ENCODE peak calls at places on chromosomes 1 and 21, in six cellular contexts. A is HCT116, K is SK-N-SH, Q is PC-3, C is neural progenitor cell, G is MM.1S. V is an unnamed sample. For H3K9me3, the result is how much of the 10 kb centered on the place peaks cover.

GRCh38 chr1:20058531-20058930 is 11.5 kb upstream of the PLA2G5 start:
- DNase-seq in A (no peak), K (no peak), Q (peak), C (no peak), G (no peak), V (peak)

GRCh38 chr1:109959974-109960744 is 24.4 kb upstream of the AHCYL1 start:
- DNase-seq in A (no peak), K (no peak), Q (peak), C (peak), G (no peak), V (peak)

GRCh38 chr1:41862411-41863221 is 56.1 kb downstream of the HIVEP3 start:
- DNase-seq in A (peak), K (no peak), Q (peak), C (no peak), G (no peak), V (peak)

GRCh38 chr1:43651188-43651587 is 1.2 kb downstream of the KDM4A start:
- DNase-seq in A (no peak), K (no peak), Q (peak), C (peak), G (peak), V (peak)

GRCh38 chr1:235442788-235443429 is 61.3 kb downstream of the B3GALNT2 start:
- DNase-seq in A (peak), K (no peak), Q (peak), C (no peak), G (no peak), V (peak)

GRCh38 chr1:9846611-9847171 is 22.9 kb upstream of the CLSTN1 start:
- DNase-seq in A (no peak), K (no peak), Q (no peak), C (peak), G (no peak), V (no peak)

GRCh38 chr1:209076688-209077087 is 506.8 kb upstream of the CAMK1G start:
- DNase-seq in A (peak), K (no peak), Q (peak), C (no peak), G (peak), V (peak)

GRCh38 chr1:1304331-1305299 is 3.1 kb downstream of the ACAP3 start:
- DNase-seq in A (no peak), K (peak), Q (no peak), C (peak), G (no peak), V (peak)

GRCh38 chr1:42752284-42752683 is 12.2 kb upstream of the CLDN19 start:
- DNase-seq in A (no peak), K (no peak), Q (no peak), C (no peak), G (no peak), V (no peak)

GRCh38 chr1:174021611-174022079 is 512 bp downstream of the RC3H1 start:
- DNase-seq in A (no peak), K (peak), Q (peak), C (peak), G (peak), V (peak)

GRCh38 chr21:41520560-41521442 is 12.8 kb upstream of the TMPRSS2 start:
- DNase-seq in A (no peak), K (no peak), Q (no peak), C (no peak), G (no peak), V (no peak)

GRCh38 chr1:168774241-168774640 is 45.2 kb upstream of the DPT start:
- DNase-seq in A (no peak), K (no peak), Q (no peak), C (no peak), G (no peak), V (peak)

DNA sequence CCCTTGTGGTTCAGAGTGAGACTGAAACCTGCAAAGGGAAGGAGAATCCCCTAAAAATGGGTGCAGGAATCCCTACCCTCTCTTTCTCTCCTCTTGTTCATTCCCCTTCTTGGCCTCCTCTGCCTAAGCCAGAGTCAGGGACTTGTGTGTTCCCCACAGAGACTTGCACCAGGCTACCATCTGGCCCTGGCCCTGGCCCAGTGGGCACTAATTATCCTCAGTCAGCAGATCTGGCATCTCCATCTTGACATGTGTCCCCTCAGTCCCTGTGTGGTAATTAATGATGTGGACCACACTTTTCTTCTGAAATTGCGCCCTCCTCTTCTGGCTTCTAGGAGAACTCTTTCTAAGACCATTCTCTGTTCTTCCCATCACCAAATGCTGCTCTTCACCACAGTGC is 354.4 kb downstream of the SETD4 start:
- DNase-seq in A (no peak), K (no peak), Q (no peak), C (no peak), G (no peak), V (no peak)
- TF ChIP-seq EZH2phosphoT487 in A (no peak), K (no peak), Q (no peak), C (no peak), G (no peak), V (no peak)

DNA sequence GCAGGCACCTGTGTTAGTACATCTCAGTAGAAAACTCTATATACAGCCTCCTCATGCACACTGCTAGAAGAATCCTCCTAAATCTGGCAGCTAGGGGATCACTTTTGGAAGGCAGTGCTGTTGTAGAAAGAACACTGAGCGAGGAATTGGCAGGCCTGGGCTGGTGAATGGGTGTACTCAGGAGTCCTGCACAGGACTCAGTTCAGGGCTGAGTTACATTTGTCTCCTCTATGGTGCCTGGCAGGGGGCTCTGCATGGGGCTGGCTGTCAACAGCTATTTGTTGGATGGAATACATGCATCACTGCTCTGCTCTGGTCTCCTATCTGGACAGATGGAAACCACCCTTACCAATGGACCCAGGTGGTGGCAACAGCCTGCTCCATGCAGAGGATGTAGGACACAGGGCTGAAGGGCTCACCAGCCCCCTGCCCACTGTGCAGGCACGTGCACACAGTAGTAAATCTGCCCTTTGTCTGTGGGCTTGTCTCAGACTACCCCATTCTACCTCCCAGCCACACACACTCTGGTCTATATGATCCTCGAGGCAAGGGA is 74.2 kb downstream of the LRIG2 start:
- DNase-seq in A (no peak), K (peak), Q (no peak), C (peak), G (no peak), V (no peak)
- H3K9ac ChIP-seq in A (no peak), K (no peak), Q (no peak), C (no peak), G (no peak), V (no peak)

GRCh38 chr21:28154121-28154520 is 838.6 kb downstream of the LTN1 start:
- DNase-seq in A (no peak), K (no peak), Q (no peak), C (no peak), G (no peak), V (no peak)

GRCh38 chr21:28160378-28160777 is 832.3 kb downstream of the LTN1 start:
- DNase-seq in A (no peak), K (no peak), Q (no peak), C (no peak), G (no peak), V (peak)

GRCh38 chr21:28159396-28159795 is 833.3 kb downstream of the LTN1 start:
- DNase-seq in A (no peak), K (no peak), Q (no peak), C (no peak), G (no peak), V (no peak)

GRCh38 chr21:28152729-28153128 is 839.9 kb downstream of the LTN1 start:
- DNase-seq in A (no peak), K (no peak), Q (no peak), C (no peak), G (no peak), V (no peak)

DNA sequence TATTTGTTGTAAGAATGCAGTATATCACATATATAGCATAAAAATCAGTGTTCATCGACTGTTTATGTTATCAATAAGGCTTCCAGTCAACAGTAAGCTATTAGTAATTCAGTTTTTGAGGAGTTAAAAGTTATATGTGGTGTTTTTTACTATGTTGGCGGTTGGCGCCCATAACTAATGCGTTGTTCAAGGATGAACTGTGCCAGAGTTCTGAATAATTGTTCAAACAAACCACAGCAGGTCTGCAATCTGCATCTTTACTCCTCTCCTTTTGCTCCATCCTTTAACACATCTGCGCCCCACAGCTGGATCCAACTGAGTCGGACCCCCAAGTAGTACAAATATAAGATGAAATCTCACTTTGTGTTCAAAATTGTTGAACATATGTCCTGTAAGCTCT is 836.1 kb downstream of the LTN1 start:
- DNase-seq in A (no peak), K (no peak), Q (peak), C (no peak), G (no peak), V (no peak)
- H3K9me3 ChIP-seq in A (under half), K (under half), Q (under half), C (under half), G (under half), V (under half)

GRCh38 chr1:15799928-15800835 is 7.3 kb downstream of the UQCRHL start:
- DNase-seq in A (peak), K (peak), Q (peak), C (peak), G (no peak), V (peak)
- TF ChIP-seq EZH2phosphoT487 in A (no peak), K (no peak), Q (no peak), C (no peak), G (no peak), V (no peak)

GRCh38 chr1:3685229-3685628 is 32.9 kb downstream of the TP73 start:
- DNase-seq in A (no peak), K (no peak), Q (no peak), C (no peak), G (no peak), V (no peak)
- H3K9ac ChIP-seq in A (no peak), K (no peak), Q (no peak), C (no peak), G (no peak), V (no peak)

GRCh38 chr1:150194381-150195031 is 41.4 kb downstream of the ANP32E start:
- DNase-seq in A (no peak), K (no peak), Q (no peak), C (no peak), G (no peak), V (peak)
- H3K9me3 ChIP-seq in A (under half), K (under half), Q (under half), C (under half), G (under half), V (under half)

GRCh38 chr1:21184266-21184665 is 7.6 kb upstream of the EIF4G3 start:
- DNase-seq in A (no peak), K (no peak), Q (no peak), C (no peak), G (peak), V (no peak)

GRCh38 chr1:21182181-21182711 is 5.5 kb upstream of the EIF4G3 start:
- DNase-seq in A (no peak), K (no peak), Q (no peak), C (no peak), G (no peak), V (peak)

GRCh38 chr1:21189906-21190500 is 13.3 kb upstream of the EIF4G3 start:
- DNase-seq in A (no peak), K (no peak), Q (no peak), C (no peak), G (no peak), V (no peak)

DNA sequence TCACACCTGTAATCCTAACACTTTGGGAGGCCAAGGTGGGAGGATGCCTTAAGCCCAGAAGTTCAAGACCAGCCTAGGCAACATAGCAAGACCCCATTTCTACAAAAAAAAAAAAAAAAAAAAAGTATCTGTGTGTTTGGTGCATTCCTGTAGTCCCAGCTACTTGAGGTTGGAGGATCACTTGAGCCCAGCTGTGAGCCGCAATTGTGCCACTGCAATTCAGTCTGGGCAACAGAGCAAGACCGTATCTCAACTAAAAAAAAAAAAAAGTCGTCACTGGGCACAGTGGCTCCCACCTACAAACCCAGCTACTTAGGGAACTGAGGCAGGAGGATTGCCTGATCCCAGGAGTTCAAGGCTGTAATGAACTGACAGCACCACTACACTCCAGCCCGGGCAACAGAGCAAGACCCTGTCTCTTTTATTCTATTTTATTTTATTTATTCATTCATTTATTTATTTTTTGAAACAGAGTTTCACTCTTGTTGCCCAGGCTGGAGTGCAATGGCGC is 8.6 kb upstream of the EIF4G3 start:
- DNase-seq in A (no peak), K (no peak), Q (no peak), C (no peak), G (no peak), V (no peak)
- TF ChIP-seq EZH2phosphoT487 in A (no peak), K (no peak), Q (no peak), C (no peak), G (no peak), V (no peak)

GRCh38 chr21:45151484-45152115 is 77.2 kb downstream of the ADARB1 start:
- DNase-seq in A (no peak), K (no peak), Q (no peak), C (peak), G (no peak), V (peak)
- H3K9ac ChIP-seq in A (no peak), K (no peak), Q (no peak), C (no peak), G (no peak), V (no peak)

DNA sequence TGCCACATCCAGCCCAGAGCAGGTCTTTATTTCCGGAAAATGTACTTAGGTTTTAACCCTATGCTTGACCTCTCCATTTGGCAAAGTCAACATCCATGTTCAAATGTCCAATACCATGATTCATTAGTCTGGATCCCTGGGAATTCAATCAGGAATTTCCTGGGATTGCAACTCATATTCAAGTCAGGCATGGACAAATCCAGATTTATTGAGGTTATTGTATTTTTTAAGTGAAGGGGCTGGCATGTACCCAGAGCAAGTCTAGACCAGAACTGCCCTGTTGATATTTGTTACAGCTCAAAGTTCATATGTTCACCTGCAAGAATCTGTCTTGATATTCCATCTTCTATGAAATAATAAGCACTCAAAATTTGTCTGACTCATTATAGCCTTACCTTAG is 521.1 kb downstream of the ADGRL2 start:
- DNase-seq in A (no peak), K (no peak), Q (no peak), C (no peak), G (no peak), V (no peak)
- H3K9me3 ChIP-seq in A (under half), K (under half), Q (under half), C (under half), G (under half), V (under half)